ENCODE peak calls at places on chromosomes 7 and 10, in nine cellular contexts. G, D, X, F, T, R, W, E and Y are unnamed samples.
A peak's percentile ranks its signal among the peaks of the same experiment; 100 is the strongest.

GRCh38 chr7:151317936-151318335 is 23.7 kb upstream of the NUB1 start:
- DNase-seq in R (no peak), E (no peak), W (no peak), X (no peak), F (no peak), G (no peak), D (no peak), T (peak; percentile 10), Y (no peak)

GRCh38 chr7:25260862-25261454 is 32.7 kb upstream of the NPVF start:
- DNase-seq in G (peak; percentile 56), X (no peak), F (peak; percentile 41), W (peak; percentile 48), E (peak; percentile 18), D (no peak), R (no peak), T (no peak), Y (no peak)

GRCh38 chr7:148916186-148916585 is 32.1 kb upstream of the EZH2 start:
- DNase-seq in D (no peak), T (no peak), W (no peak), G (peak; percentile 91), R (peak; percentile 42), X (no peak), E (peak; percentile 63), F (no peak), Y (no peak)

GRCh38 chr7:120456699-120457098 is 183.7 kb downstream of the KCND2 start:
- DNase-seq in R (no peak), T (no peak), W (no peak), G (no peak), D (no peak), X (no peak), E (no peak), F (no peak), Y (no peak)

GRCh38 chr10:6737758-6738463 is 157.8 kb upstream of the PRKCQ start:
- DNase-seq in D (no peak), W (no peak), F (no peak), R (no peak), E (no peak), T (no peak), G (peak; percentile 56), X (no peak), Y (no peak)

GRCh38 chr10:17851611-17852010 is 42.5 kb downstream of the MRC1 start:
- DNase-seq in W (no peak), X (peak; percentile 64), T (no peak), E (no peak), D (no peak), R (no peak), F (peak; percentile 50), G (no peak), Y (no peak)

GRCh38 chr7:82740246-82740848 is 296.8 kb upstream of the CACNA2D1 start:
- DNase-seq in W (no peak), D (no peak), T (peak; percentile 55), E (no peak), X (peak; percentile 1), F (peak; percentile 31), G (peak; percentile 55), R (peak; percentile 43), Y (no peak)

GRCh38 chr10:1136268-1136667 is 80.1 kb downstream of the WDR37 start:
- DNase-seq in E (no peak), R (no peak), W (no peak), T (no peak), F (no peak), D (no peak), X (no peak), G (no peak), Y (no peak)

GRCh38 chr10:61452655-61453641 is at the start of gene TMEM26:
- DNase-seq in T (peak; percentile 64), E (no peak), X (no peak), D (no peak), R (no peak), W (no peak), F (peak; percentile 50), G (peak; percentile 63), Y (no peak)

GRCh38 chr7:90384433-90384832 is 18.8 kb upstream of the CLDN12 start:
- DNase-seq in T (no peak), D (no peak), W (no peak), R (no peak), G (peak; percentile 35), X (no peak), E (no peak), F (no peak), Y (no peak)

GRCh38 chr10:69276503-69276902 is 1.8 kb upstream of the HK1 start:
- DNase-seq in D (no peak), T (no peak), W (no peak), X (no peak), F (no peak), R (no peak), G (no peak), E (no peak), Y (no peak)

GRCh38 chr10:317219-317868 is 182.1 kb downstream of the ZMYND11 start:
- DNase-seq in R (no peak), T (no peak), D (no peak), G (peak; percentile 81), E (peak; percentile 17), W (no peak), X (no peak), F (peak; percentile 35), Y (no peak)

GRCh38 chr7:55021951-55022617 is 3.3 kb downstream of the EGFR start:
- DNase-seq in R (no peak), X (no peak), G (peak; percentile 77), E (no peak), F (no peak), D (no peak), T (no peak), W (no peak), Y (no peak)

GRCh38 chr7:1670894-1671875 is 1.1 kb downstream of the ELFN1 start:
- DNase-seq in F (no peak), X (no peak), D (no peak), T (peak; percentile 50), E (no peak), G (no peak), R (no peak), W (no peak), Y (no peak)

GRCh38 chr7:92730808-92731207 is 105.6 kb downstream of the CDK6 start:
- DNase-seq in F (no peak), G (peak; percentile 79), R (no peak), X (no peak), T (no peak), E (no peak), D (no peak), W (no peak), Y (no peak)

GRCh38 chr7:27303021-27303420 is 60.4 kb downstream of the EVX1 start:
- DNase-seq in W (no peak), G (no peak), D (no peak), F (no peak), E (no peak), X (no peak), T (no peak), R (no peak), Y (no peak)

GRCh38 chr10:60235001-60235400 is 154.7 kb downstream of the ANK3 start:
- DNase-seq in R (no peak), F (no peak), W (no peak), E (peak; percentile 13), T (no peak), D (no peak), G (peak; percentile 70), X (no peak), Y (no peak)

GRCh38 chr7:156780724-156781455 is 112.1 kb downstream of the LMBR1 start:
- DNase-seq in W (no peak), R (no peak), E (no peak), G (no peak), X (no peak), F (no peak), D (no peak), T (no peak), Y (no peak)

GRCh38 chr10:31157125-31157983 is 125.7 kb upstream of the ZNF438 start:
- DNase-seq in X (peak; percentile 64), W (no peak), D (no peak), G (peak; percentile 91), T (no peak), R (peak; percentile 34), F (no peak), E (no peak), Y (no peak)

GRCh38 chr10:124756156-124756555 is 12.0 kb upstream of the FAM53B start:
- DNase-seq in X (no peak), D (no peak), R (no peak), W (no peak), F (no peak), T (no peak), G (no peak), E (no peak), Y (no peak)

GRCh38 chr7:73833251-73833919 is 2.6 kb downstream of the CLDN4 start:
- DNase-seq in G (no peak), D (no peak), F (peak; percentile 77), W (no peak), R (no peak), X (no peak), E (no peak), T (no peak), Y (no peak)

GRCh38 chr7:132124575-132124974 is 451.7 kb downstream of the PLXNA4 start:
- DNase-seq in D (no peak), T (no peak), G (no peak), F (no peak), R (no peak), W (no peak), X (no peak), E (no peak), Y (no peak)

GRCh38 chr10:50431118-50431517 is 179.8 kb upstream of the ASAH2 start:
- DNase-seq in F (no peak), G (peak; percentile 72), D (no peak), T (no peak), E (peak; percentile 73), X (no peak), W (no peak), R (no peak), Y (no peak)

GRCh38 chr7:44764665-44765578 is 16.3 kb downstream of the ZMIZ2 start:
- DNase-seq in F (no peak), T (no peak), R (no peak), E (no peak), X (peak; percentile 11), G (no peak), D (no peak), W (no peak), Y (no peak)

GRCh38 chr7:134175724-134176350 is 48.7 kb downstream of the LRGUK start:
- DNase-seq in T (no peak), X (no peak), W (no peak), F (no peak), D (no peak), R (no peak), G (no peak), E (no peak), Y (no peak)

GRCh38 chr7:64706625-64707292 is 40.8 kb downstream of the ZNF107 start:
- DNase-seq in X (no peak), D (no peak), R (no peak), G (no peak), F (no peak), T (no peak), W (no peak), E (no peak), Y (no peak)